ENCODE peak calls at places on chromosomes 13 and 19, in seven cellular contexts. F is AG04450; Z is CD4-positive, alpha-beta T cell; T is tibial artery; C is body of pancreas; V is left ventricle myocardium inferior; U is astrocyte. I is an unnamed sample. For H3K9me3, the result is how much of the 10 kb centered on the place peaks cover.

GRCh38 chr13:71540098-71540497 is 326.9 kb downstream of the DACH1 start:
- DNase-seq in V (no peak), F (no peak), Z (no peak), C (no peak), U (no peak), T (no peak), I (no peak)

GRCh38 chr19:870963-871401 is 11.5 kb downstream of the CFD start:
- DNase-seq in F (no peak), T (no peak), U (peak), V (peak), Z (no peak), C (no peak), I (no peak)

GRCh38 chr19:670609-671075 is 5.5 kb upstream of the FSTL3 start:
- DNase-seq in F (no peak), U (no peak), V (no peak), Z (no peak), T (no peak), C (no peak), I (no peak)

GRCh38 chr19:11435833-11436313 is 438 bp downstream of the PRKCSH start:
- DNase-seq in T (no peak), Z (no peak), C (peak), F (peak), V (no peak), U (peak), I (peak)

GRCh38 chr19:17405250-17406038 is at the start of gene BST2:
- DNase-seq in U (peak), C (peak), Z (peak), V (peak), T (peak), F (no peak), I (peak)

GRCh38 chr13:77056886-77057285 is 29.9 kb upstream of the FBXL3 start:
- DNase-seq in T (no peak), U (no peak), C (no peak), F (no peak), V (no peak), Z (no peak), I (no peak)

GRCh38 chr19:55657004-55657747 is 2.3 kb downstream of the U2AF2 start:
- DNase-seq in T (no peak), C (no peak), Z (no peak), U (no peak), V (no peak), F (no peak), I (peak)

GRCh38 chr13:107234315-107234714 is 666.4 kb upstream of the ARGLU1 start:
- DNase-seq in V (no peak), Z (no peak), F (no peak), C (no peak), U (no peak), T (no peak), I (peak)

GRCh38 chr19:51136333-51136732 is 5.8 kb upstream of the SIGLEC7 start:
- DNase-seq in Z (no peak), U (no peak), C (no peak), T (no peak), F (no peak), V (no peak), I (no peak)

GRCh38 chr13:26253262-26253786 is 605 bp upstream of the CDK8 start:
- DNase-seq in C (no peak), U (no peak), Z (no peak), F (no peak), T (no peak), V (no peak), I (no peak)

GRCh38 chr13:99960663-99961440 is 10.7 kb downstream of the ZIC5 start:
- DNase-seq in U (no peak), F (no peak), C (no peak), T (no peak), Z (no peak), V (no peak), I (no peak)

GRCh38 chr13:58991826-58992477 is 1171.8 kb downstream of the DIAPH3 start:
- DNase-seq in Z (no peak), T (no peak), C (no peak), F (no peak), U (no peak), V (no peak), I (no peak)

GRCh38 chr19:39166571-39167391 is 30.0 kb upstream of the NCCRP1 start:
- DNase-seq in F (no peak), C (peak), V (peak), U (no peak), T (peak), Z (no peak), I (peak)

GRCh38 chr19:30309983-30310805 is 62.0 kb upstream of the ZNF536 start:
- DNase-seq in U (no peak), Z (no peak), T (no peak), C (no peak), F (no peak), V (no peak), I (no peak)

GRCh38 chr13:104769520-104769919 is 1703.3 kb upstream of the SLC10A2 start:
- DNase-seq in F (no peak), Z (no peak), T (no peak), U (no peak), C (no peak), V (no peak), I (no peak)

GRCh38 chr19:31518626-31519025 is 169.4 kb upstream of the TSHZ3 start:
- DNase-seq in V (no peak), T (no peak), Z (no peak), U (no peak), F (no peak), C (no peak), I (no peak)

GRCh38 chr19:41327076-41327475 is 17.1 kb downstream of the CCDC97 start:
- DNase-seq in V (no peak), F (no peak), T (no peak), Z (no peak), U (no peak), C (no peak), I (no peak)

GRCh38 chr19:16026756-16027155 is 49.5 kb upstream of the TPM4 start:
- DNase-seq in U (no peak), C (no peak), Z (no peak), F (no peak), V (no peak), T (no peak), I (no peak)

GRCh38 chr13:113426591-113426986 is 26.7 kb downstream of the ADPRHL1 start:
- DNase-seq in Z (no peak), F (no peak), T (no peak), V (no peak), U (no peak), C (no peak), I (no peak)

GRCh38 chr13:113423225-113424170 is 29.8 kb downstream of the ADPRHL1 start:
- DNase-seq in C (no peak), Z (no peak), U (no peak), T (no peak), V (no peak), F (no peak), I (no peak)

GRCh38 chr13:113428469-113428865 is 24.8 kb downstream of the ADPRHL1 start:
- DNase-seq in Z (no peak), U (no peak), V (no peak), F (no peak), C (no peak), T (no peak), I (no peak)

GRCh38 chr13:113427562-113428468 is 25.5 kb downstream of the ADPRHL1 start:
- DNase-seq in V (no peak), U (no peak), T (no peak), F (no peak), C (no peak), Z (no peak), I (no peak)

DNA sequence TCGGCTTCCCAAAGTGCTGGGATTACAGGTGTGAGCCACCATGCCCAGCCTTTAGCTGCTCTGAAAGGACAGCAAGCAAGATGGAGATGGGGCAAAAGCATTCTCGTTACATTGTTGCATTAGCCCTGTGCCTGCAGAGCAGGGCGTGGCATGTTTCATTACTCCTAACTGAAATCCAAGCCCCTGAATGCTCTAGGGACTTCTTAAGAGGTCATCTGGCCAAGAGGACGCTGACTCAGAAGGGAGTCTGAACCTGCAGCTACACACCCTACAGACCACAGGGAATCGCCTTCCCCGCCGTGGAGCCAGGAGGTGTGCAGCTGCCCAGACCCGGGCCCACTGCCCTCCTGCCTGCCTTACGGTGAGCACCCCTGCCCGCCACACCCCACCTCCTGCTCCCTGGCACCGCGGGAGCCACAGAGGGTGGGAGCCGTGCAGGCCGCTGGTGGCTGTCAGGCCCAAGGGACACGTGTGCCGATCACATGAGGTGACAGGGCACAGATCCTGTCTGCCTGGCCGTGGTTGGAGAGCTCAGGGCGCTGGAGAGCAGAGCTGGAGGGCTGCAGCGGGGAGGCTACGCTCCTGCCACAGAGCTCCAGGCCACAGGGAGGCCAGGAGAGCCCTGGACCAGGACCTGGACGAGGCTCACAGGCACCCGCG is 27.2 kb downstream of the ADPRHL1 start:
- DNase-seq in Z (no peak), V (no peak), U (no peak), F (no peak), T (no peak), C (no peak), I (no peak)
- H3K9me3 ChIP-seq in Z (under half), V (under half), U (under half), F (under half), T (under half), C (under half), I (under half)

GRCh38 chr19:5676105-5676671 is 4.1 kb downstream of the MICOS13 start:
- DNase-seq in U (no peak), F (no peak), C (no peak), Z (no peak), T (no peak), V (no peak), I (no peak)
- TF ChIP-seq CTCF in U (no peak), F (no peak), C (no peak), Z (no peak), T (no peak), V (no peak), I (no peak)

DNA sequence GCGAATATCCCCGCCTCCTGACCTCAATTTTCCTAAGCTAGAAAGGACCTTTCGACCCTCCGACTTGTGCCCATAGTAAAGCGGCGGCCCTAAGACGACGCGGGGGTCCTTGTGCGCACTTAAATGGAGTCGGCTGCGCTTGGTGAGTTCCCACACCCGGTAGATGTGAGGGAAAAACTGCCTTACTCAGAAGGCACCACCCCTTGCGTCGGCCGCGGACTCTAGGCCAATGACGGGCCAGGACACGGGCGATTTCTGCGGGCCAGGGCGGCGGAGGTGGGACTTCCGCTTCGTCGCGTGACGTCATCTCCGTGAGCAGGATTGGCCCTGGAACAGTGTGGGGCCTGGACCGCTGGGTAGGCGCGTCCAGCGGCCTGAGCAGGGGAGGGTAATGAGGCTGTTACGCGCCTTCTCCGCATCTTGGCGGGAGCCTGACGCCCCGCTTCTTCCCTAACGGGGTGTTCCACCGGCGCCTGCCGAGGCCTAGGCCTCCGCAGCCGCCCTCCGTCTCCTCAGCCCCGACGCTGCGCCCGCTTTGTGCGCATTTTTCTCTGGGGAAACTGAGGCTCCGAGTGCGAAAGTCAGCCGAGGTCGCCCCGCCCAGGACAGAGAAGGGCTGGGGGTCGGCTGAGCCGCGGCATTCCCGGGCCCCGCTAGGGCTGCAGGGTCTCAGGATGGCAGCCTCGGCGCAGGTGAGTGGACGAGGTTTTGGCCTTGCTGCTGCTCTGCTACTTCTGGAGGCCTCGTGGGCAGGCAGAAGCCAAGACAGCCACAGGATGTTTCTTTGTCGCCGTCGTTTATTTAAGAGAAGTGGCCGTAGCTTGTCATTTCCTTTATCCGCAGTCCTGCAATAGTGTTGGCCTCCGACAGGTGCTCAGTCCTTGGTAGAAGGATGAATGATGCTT is at the start of gene ZNF543:
- DNase-seq in T (peak), V (peak), C (peak), F (peak), Z (peak), U (peak), I (peak)
- H3K27ac ChIP-seq in T (peak), V (peak), C (peak), F (peak), Z (peak), U (peak), I (peak)

DNA sequence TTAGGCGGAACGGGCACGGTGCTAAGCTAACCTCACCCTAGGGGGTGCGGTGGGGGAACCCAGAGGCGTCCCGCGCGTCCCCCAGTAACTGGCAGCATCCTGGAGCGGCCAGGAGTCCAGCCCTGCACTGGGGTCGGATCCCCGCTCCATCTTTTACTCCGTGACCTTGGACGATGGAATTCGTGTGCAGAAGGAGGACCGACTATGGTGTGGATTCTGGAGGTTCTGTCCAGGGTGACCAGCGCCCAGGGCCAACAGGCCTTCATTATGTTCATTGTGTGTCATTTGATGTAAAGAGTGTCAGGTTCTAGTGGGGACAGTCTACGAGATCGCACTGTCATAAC is 650 bp downstream of the SPPL2B start:
- DNase-seq in Z (no peak), V (no peak), F (no peak), C (no peak), T (no peak), U (no peak), I (no peak)
- H3K9me3 ChIP-seq in Z (under half), V (under half), F (under half), C (under half), T (under half), U (under half), I (under half)

GRCh38 chr13:50707533-50708096 is 135.9 kb downstream of the DLEU7 start:
- DNase-seq in V (no peak), F (no peak), Z (no peak), T (no peak), C (no peak), U (no peak), I (no peak)
- TF ChIP-seq CTCF in V (no peak), F (no peak), Z (no peak), T (no peak), C (no peak), U (no peak), I (no peak)

I was measured in left lung.